ENCODE peak calls at places on chromosomes 12 and 14, in five cellular contexts. J is HepG2, L is K562, X is H1, R is GM12878. W is an unnamed sample.

GRCh38 chr12:123965382-123965781 is 7.2 kb downstream of the CCDC92 start:
- DNase-seq in L (no peak), J (no peak), R (no peak), X (no peak), W (no peak)

GRCh38 chr12:132094269-132094891 is 49.7 kb downstream of the DDX51 start:
- DNase-seq in L (no peak), J (no peak), X (no peak), R (no peak), W (no peak)

GRCh38 chr14:55245657-55246268 is 25.5 kb upstream of the FBXO34 start:
- DNase-seq in J (peak), L (no peak), R (no peak), X (no peak), W (no peak)

GRCh38 chr12:22729898-22730443 is 105.0 kb downstream of the ETNK1 start:
- DNase-seq in J (no peak), L (no peak), R (no peak), X (no peak), W (no peak)

GRCh38 chr14:83269583-83269982 is 1735.9 kb upstream of the SEL1L start:
- DNase-seq in L (no peak), X (no peak), R (no peak), J (no peak), W (no peak)

GRCh38 chr14:22973217-22974032 is 8.9 kb downstream of the AJUBA start:
- DNase-seq in X (peak), R (no peak), L (peak), J (peak), W (peak)

GRCh38 chr14:68583527-68584275 is 209.2 kb downstream of the ZFP36L1 start:
- DNase-seq in J (no peak), L (no peak), R (no peak), X (no peak), W (no peak)

GRCh38 chr12:18439541-18439940 is 178.2 kb downstream of the PIK3C2G start:
- DNase-seq in L (no peak), J (no peak), X (no peak), R (no peak), W (no peak)

GRCh38 chr14:68784298-68784910 is 8.5 kb downstream of the ZFP36L1 start:
- DNase-seq in J (peak), L (no peak), R (no peak), X (peak), W (no peak)

GRCh38 chr12:60162988-60163720 is 567.3 kb downstream of the SLC16A7 start:
- DNase-seq in X (no peak), J (no peak), R (no peak), L (no peak), W (peak)

GRCh38 chr12:116459011-116459410 is 100.2 kb upstream of the MAP1LC3B2 start:
- DNase-seq in J (no peak), R (no peak), L (no peak), X (no peak), W (no peak)

GRCh38 chr14:23041729-23042128 is 283 bp upstream of the PSMB11 start:
- DNase-seq in J (no peak), R (no peak), X (no peak), L (no peak), W (no peak)

GRCh38 chr14:87888136-87888999 is 104.6 kb downstream of the GALC start:
- DNase-seq in L (peak), R (no peak), X (peak), J (peak), W (peak)

GRCh38 chr12:33427071-33427470 is 12.5 kb downstream of the SYT10 start:
- DNase-seq in X (no peak), J (peak), L (no peak), R (no peak), W (peak)

GRCh38 chr12:64171715-64172114 is 50.4 kb downstream of the KICS2 start:
- DNase-seq in X (no peak), R (no peak), L (no peak), J (peak), W (no peak)

GRCh38 chr14:59046746-59047145 is 141.7 kb upstream of the DAAM1 start:
- DNase-seq in J (no peak), R (no peak), L (no peak), X (no peak), W (no peak)

GRCh38 chr14:20569066-20569465 is 8.2 kb upstream of the RNASE9 start:
- DNase-seq in X (no peak), L (no peak), J (no peak), R (no peak), W (no peak)

GRCh38 chr12:7479784-7480183 is 23.8 kb downstream of the CD163 start:
- DNase-seq in X (no peak), R (no peak), L (no peak), J (no peak), W (no peak)

GRCh38 chr12:132270969-132271754 is 58.2 kb downstream of the GALNT9 start:
- DNase-seq in L (no peak), R (no peak), X (no peak), J (no peak), W (no peak)

GRCh38 chr12:26770239-26771070 is 62.5 kb downstream of the ITPR2 start:
- DNase-seq in J (peak), L (no peak), X (no peak), R (no peak), W (no peak)

GRCh38 chr12:6112004-6112403 is 12.5 kb downstream of the VWF start:
- DNase-seq in R (no peak), X (no peak), J (no peak), L (no peak), W (no peak)

GRCh38 chr14:73774244-73774575 is 60.0 kb upstream of the PNMA1 start:
- DNase-seq in L (no peak), X (no peak), J (no peak), R (no peak), W (no peak)

GRCh38 chr12:121638298-121639202 is 12.2 kb downstream of the ORAI1 start:
- DNase-seq in L (no peak), X (no peak), J (no peak), R (no peak), W (no peak)

GRCh38 chr12:4270670-4271432 is 2.7 kb upstream of the CCND2 start:
- DNase-seq in X (peak), L (no peak), R (no peak), J (no peak), W (peak)

GRCh38 chr14:31270196-31270772 is 62.7 kb upstream of the HECTD1 start:
- DNase-seq in L (peak), X (peak), R (no peak), J (peak), W (peak)

DNA sequence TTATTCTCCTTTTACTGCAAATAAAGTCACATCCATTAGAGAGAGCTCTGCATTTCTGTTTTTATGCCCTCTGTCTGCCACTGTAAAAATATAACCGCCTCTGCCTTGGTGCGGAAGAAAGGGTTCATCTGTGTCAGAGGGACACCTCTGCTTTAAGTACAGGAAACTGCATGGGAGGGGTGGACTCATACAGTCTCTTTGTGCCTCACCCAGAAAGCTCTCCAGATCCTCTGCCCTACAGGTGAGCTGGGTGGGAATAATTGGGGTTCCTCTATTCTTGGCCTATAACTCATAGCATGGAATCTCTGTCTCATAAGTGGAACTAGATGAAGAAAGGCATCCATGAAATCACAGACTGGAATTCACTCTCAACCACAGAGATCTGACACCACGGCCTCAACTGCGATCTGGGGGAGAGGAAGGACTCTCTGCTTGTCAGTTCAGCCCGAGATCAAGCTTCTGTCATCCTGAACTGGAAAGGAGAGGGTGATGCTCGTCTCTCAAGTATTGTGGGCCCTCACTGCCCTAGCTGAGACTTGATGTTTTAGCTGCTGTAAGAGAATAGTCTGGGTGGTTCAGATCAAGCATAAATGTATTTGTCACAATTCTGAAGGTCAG is 702.3 kb downstream of the TMEM121 start:
- DNase-seq in X (no peak), R (no peak), J (no peak), L (no peak), W (no peak)
- TF ChIP-seq ATF2 in X (no peak), R (no peak), J (no peak), L (no peak), W (no peak)

GRCh38 chr12:13208533-13209278 is 12.2 kb downstream of the EMP1 start:
- DNase-seq in X (peak), J (no peak), L (no peak), R (no peak), W (no peak)
- TF ChIP-seq CTCF in X (peak), J (peak), L (peak), R (no peak), W (no peak)

GRCh38 chr12:55938826-55939501 is 8.0 kb downstream of the DGKA start:
- DNase-seq in X (no peak), J (no peak), L (no peak), R (no peak), W (no peak)
- TF ChIP-seq ATF2 in X (no peak), J (no peak), L (no peak), R (no peak), W (no peak)

DNA sequence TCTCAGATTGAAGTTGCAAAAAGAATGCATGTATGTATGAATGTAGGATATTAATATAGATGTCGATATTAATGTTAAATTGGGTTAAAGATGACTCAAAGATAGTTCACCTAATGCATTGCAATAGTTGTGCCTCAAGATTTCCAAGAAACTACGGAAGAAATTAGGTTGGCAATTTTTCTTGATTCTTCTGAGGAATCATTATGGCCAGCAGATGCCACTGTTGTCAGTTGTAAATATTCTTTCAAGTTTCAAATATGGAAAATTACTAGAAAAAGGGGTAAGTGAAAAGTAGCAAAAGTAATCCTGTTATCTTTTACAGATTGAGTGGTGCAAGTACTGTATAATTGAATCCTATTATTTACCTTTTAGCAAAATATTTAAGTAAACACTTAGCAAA is 202.1 kb downstream of the ADAMTS20 start:
- DNase-seq in R (no peak), L (no peak), X (no peak), J (no peak), W (no peak)
- TF ChIP-seq CTCF in R (peak), L (no peak), X (no peak), J (no peak), W (no peak)

DNA sequence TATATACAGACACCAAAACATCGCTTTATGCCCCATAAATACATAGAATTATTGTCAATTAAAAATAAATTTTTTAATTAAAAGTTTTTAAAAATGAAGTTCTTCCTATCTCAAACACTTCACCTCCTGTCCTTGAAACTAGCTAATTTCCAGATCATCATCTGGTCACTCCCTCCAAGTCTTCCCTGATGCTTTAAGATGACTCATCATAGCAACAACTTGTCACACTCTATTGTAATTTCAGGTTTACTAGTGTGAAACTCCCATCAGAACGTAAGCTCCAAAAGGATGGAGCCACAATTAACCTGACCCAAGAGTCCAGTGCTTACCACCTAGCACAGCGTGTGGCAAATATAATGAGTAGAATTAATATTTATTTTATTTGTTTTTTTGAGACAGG is 16.3 kb downstream of the GXYLT1 start:
- DNase-seq in L (no peak), J (no peak), R (no peak), X (no peak), W (no peak)
- TF ChIP-seq ATF2 in L (no peak), J (no peak), R (no peak), X (no peak), W (no peak)

GRCh38 chr12:50174971-50175715 is 8.0 kb upstream of the CERS5 start:
- DNase-seq in X (no peak), R (no peak), L (peak), J (peak), W (no peak)

DNA sequence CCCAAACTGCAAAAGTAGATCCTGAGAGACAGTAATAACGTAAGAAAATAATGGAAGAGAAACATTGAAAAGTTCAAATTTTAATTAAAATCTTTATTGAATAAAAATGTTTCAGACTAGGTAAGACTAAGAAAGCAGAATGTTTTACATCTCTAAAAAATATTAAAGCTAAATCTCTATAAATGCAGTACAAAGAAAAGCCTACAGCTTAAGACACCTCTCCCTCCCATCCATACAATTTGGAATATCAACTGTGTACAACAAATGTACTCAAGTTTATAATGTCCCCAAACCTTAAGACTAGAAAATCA is 8.5 kb upstream of the CERS5 start:
- DNase-seq in J (no peak), L (no peak), R (no peak), X (no peak), W (no peak)
- TF ChIP-seq CTCF in J (no peak), L (no peak), R (no peak), X (no peak), W (no peak)

GRCh38 chr12:12266389-12266872 is 413 bp downstream of the LRP6 start:
- DNase-seq in R (no peak), J (no peak), X (no peak), L (no peak), W (peak)
- TF ChIP-seq ATF2 in R (no peak), J (no peak), X (no peak), L (no peak), W (no peak)

W was measured in WTC11.